ENCODE peak calls at places on chromosome 1, in nine cellular contexts. A is OCI-LY7, M is GM23248, D is GM23338, Z is PC-9, E is MM.1S, B is SK-N-SH, U is PC-3, V is HCT116. N is an unnamed sample.

GRCh38 chr1:24551910-24552571 is 3.8 kb upstream of the NCMAP start:
- DNase-seq in A (no peak), M (peak; percentile 10), D (peak; percentile 29), Z (no peak), E (no peak), B (peak; percentile 58), U (no peak), V (no peak), N (peak; percentile 81)

GRCh38 chr1:162908780-162909179 is 47.8 kb upstream of the CCDC190 start:
- DNase-seq in A (no peak), M (peak; percentile 92), D (no peak), Z (no peak), E (no peak), B (no peak), U (peak; percentile 93), V (no peak), N (no peak)

GRCh38 chr1:22228074-22228473 is 85.2 kb upstream of the WNT4 start:
- DNase-seq in A (no peak), M (no peak), D (no peak), Z (no peak), E (no peak), B (no peak), U (no peak), V (no peak), N (no peak)

GRCh38 chr1:156862602-156863599 is 2.2 kb downstream of the NTRK1 start:
- DNase-seq in A (no peak), M (no peak), D (no peak), Z (no peak), E (no peak), B (no peak), U (no peak), V (no peak), N (no peak)

GRCh38 chr1:44519035-44519676 is 114.1 kb downstream of the RNF220 start:
- DNase-seq in A (no peak), M (no peak), D (no peak), Z (no peak), E (no peak), B (no peak), U (no peak), V (no peak), N (no peak)

GRCh38 chr1:100449477-100449876 is 88.5 kb upstream of the GPR88 start:
- DNase-seq in A (no peak), M (no peak), D (no peak), Z (no peak), E (no peak), B (no peak), U (no peak), V (no peak), N (no peak)

GRCh38 chr1:156675271-156675708 is 1.9 kb downstream of the NES start:
- DNase-seq in A (no peak), M (no peak), D (no peak), Z (no peak), E (no peak), B (peak; percentile 89), U (no peak), V (no peak), N (no peak)

GRCh38 chr1:167518331-167518700 is at the start of gene CD247:
- DNase-seq in A (peak; percentile 53), M (no peak), D (no peak), Z (no peak), E (peak; percentile 52), B (no peak), U (no peak), V (no peak), N (no peak)

GRCh38 chr1:182163821-182164223 is 102.3 kb upstream of the ZNF648 start:
- DNase-seq in A (no peak), M (peak; percentile 41), D (no peak), Z (no peak), E (no peak), B (no peak), U (no peak), V (no peak), N (no peak)

GRCh38 chr1:99751877-99752504 is 14.4 kb downstream of the FRRS1 start:
- DNase-seq in A (no peak), M (no peak), D (no peak), Z (no peak), E (no peak), B (no peak), U (no peak), V (no peak), N (no peak)

GRCh38 chr1:156643266-156644092 is 1.6 kb downstream of the BCAN start:
- DNase-seq in A (no peak), M (no peak), D (no peak), Z (no peak), E (no peak), B (no peak), U (no peak), V (no peak), N (no peak)

GRCh38 chr1:25080294-25081209 is 150.5 kb upstream of the RUNX3 start:
- DNase-seq in A (peak; percentile 33), M (peak; percentile 31), D (no peak), Z (no peak), E (no peak), B (no peak), U (peak; percentile 11), V (peak; percentile 32), N (no peak)

GRCh38 chr1:117366982-117367768 is at the start of gene MAN1A2:
- DNase-seq in A (peak; percentile 87), M (peak; percentile 82), D (peak; percentile 75), Z (peak; percentile 96), E (peak; percentile 75), B (peak; percentile 85), U (peak; percentile 81), V (peak; percentile 54), N (peak; percentile 88)

GRCh38 chr1:50332941-50333594 is 90.2 kb downstream of the DMRTA2 start:
- DNase-seq in A (peak; percentile 41), M (peak; percentile 68), D (peak; percentile 85), Z (peak; percentile 46), E (peak; percentile 73), B (peak; percentile 90), U (peak; percentile 35), V (no peak), N (peak; percentile 84)

GRCh38 chr1:151846062-151846568 is 6.5 kb upstream of the C2CD4D start:
- DNase-seq in A (peak; percentile 29), M (peak; percentile 79), D (peak; percentile 33), Z (no peak), E (no peak), B (no peak), U (peak; percentile 80), V (peak; percentile 24), N (peak; percentile 51)

GRCh38 chr1:174964261-174964984 is 35.3 kb upstream of the CACYBP start:
- DNase-seq in A (peak; percentile 78), M (peak; percentile 55), D (no peak), Z (peak; percentile 29), E (peak; percentile 34), B (no peak), U (no peak), V (no peak), N (peak; percentile 31)

GRCh38 chr1:46300673-46301405 is 2.6 kb downstream of the LRRC41 start:
- DNase-seq in A (no peak), M (peak; percentile 60), D (peak; percentile 7), Z (no peak), E (no peak), B (no peak), U (peak; percentile 22), V (no peak), N (peak; percentile 21)
- H2AFZ ChIP-seq in A (no peak overlapping the region), M (peak overlapping the region; percentile 76), D (no peak overlapping the region), Z (no peak overlapping the region), E (no peak overlapping the region), B (peak overlapping the region; percentile 42), U (peak overlapping the region; percentile 65), V (no peak overlapping the region), N (no peak overlapping the region)

GRCh38 chr1:246170574-246171261 is 336.4 kb downstream of the SMYD3 start:
- DNase-seq in A (no peak), M (no peak), D (no peak), Z (no peak), E (no peak), B (no peak), U (no peak), V (no peak), N (no peak)
- H3K9me2 ChIP-seq in A (no peaks in the 10 kb centered on the region), M (no peaks in the 10 kb centered on the region), D (no peaks in the 10 kb centered on the region), Z (no peaks in the 10 kb centered on the region), E (no peaks in the 10 kb centered on the region), B (no peaks in the 10 kb centered on the region), U (no peaks in the 10 kb centered on the region), V (no peaks in the 10 kb centered on the region), N (no peaks in the 10 kb centered on the region)

GRCh38 chr1:165858928-165859845 is 31.8 kb downstream of the UCK2 start:
- DNase-seq in A (no peak), M (peak; percentile 20), D (no peak), Z (no peak), E (no peak), B (no peak), U (no peak), V (no peak), N (no peak)

GRCh38 chr1:165855010-165855838 is 27.8 kb downstream of the UCK2 start:
- DNase-seq in A (no peak), M (no peak), D (no peak), Z (no peak), E (no peak), B (no peak), U (no peak), V (no peak), N (no peak)

GRCh38 chr1:165858364-165858823 is 31.0 kb downstream of the UCK2 start:
- DNase-seq in A (no peak), M (no peak), D (no peak), Z (no peak), E (no peak), B (no peak), U (no peak), V (no peak), N (peak; percentile 35)

GRCh38 chr1:165856606-165857005 is 29.2 kb downstream of the UCK2 start:
- DNase-seq in A (no peak), M (no peak), D (no peak), Z (no peak), E (no peak), B (no peak), U (no peak), V (no peak), N (no peak)

DNA sequence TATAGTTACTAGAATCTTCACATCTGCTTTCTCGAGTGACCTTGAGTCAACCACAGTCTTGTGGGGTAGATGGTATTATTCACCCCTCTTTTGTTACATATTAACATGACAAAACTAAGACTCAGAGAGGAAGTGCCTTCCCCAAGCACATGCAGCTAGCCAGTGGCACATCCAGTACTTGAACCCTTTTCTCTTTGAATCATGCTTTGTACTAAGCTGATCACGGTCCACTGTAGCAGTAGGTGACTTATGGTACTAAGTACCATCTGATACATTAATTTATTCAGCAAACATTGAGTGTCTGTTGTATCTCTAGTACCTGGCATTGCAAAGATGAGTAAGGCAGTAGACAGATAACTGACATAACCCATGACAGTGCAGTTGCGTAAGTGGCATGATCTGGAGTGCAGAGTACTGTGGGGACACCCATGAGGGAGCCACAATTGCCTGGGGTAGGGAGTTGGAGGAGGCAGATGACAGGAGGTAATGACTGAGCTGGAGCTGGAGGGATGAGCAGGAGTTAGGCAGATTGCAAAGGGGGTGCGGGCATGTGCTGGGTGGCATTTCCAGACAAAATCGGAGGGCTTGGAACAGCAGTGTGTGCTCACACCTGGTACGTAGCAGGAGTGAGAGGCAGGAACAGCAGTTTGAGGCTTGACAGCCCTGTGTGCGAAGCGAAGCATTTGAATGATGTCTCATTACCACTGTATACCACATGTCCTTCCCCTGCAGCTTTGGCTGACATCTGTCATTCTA is 29.8 kb downstream of the UCK2 start:
- DNase-seq in A (no peak), M (peak; percentile 77), D (peak; percentile 56), Z (no peak), E (no peak), B (no peak), U (no peak), V (no peak), N (peak; percentile 14)
- H3K4me3 ChIP-seq in A (no peak overlapping the region), M (no peak overlapping the region), D (peak overlapping the region; percentile 39), Z (no peak overlapping the region), E (no peak overlapping the region), B (no peak overlapping the region), U (no peak overlapping the region), V (no peak overlapping the region), N (no peak overlapping the region)

GRCh38 chr1:85576642-85577420 is 3.7 kb upstream of the CCN1 start:
- DNase-seq in A (no peak), M (peak; percentile 96), D (peak; percentile 95), Z (peak; percentile 83), E (peak; percentile 70), B (peak; percentile 90), U (peak; percentile 88), V (peak; percentile 65), N (peak; percentile 90)
- H2AFZ ChIP-seq in A (no peak overlapping the region), M (no peak overlapping the region), D (peak overlapping the region; percentile 30), Z (peak overlapping the region; percentile 96), E (peak overlapping the region; percentile 75), B (no peak overlapping the region), U (peak overlapping the region; percentile 79), V (no peak overlapping the region), N (peak overlapping the region; percentile 29)